ENCODE peak calls at places on chromosomes 5 and 9, in nine cellular contexts. One of them, this sample, is unnamed.

GRCh38 chr5:53601570-53601969 is 41.1 kb downstream of the NDUFS4 start:
- DNase-seq in colonic mucosa: no peak
- DNase-seq in neural crest cell: no peak
- DNase-seq in glutamatergic neuron: no peak
- DNase-seq in activated gamma-delta T cell treated with anti-CD3 and anti-CD28 coated beads, Interleukin-2, amount 50 U/mL, for 16 hours: no peak
- DNase-seq in brain microvascular endothelial cell: peak
- DNase-seq in activated T-cell treated with anti-CD3 and anti-CD28 coated beads for 24 hours: no peak
- DNase-seq in tibial nerve: no peak
- DNase-seq in Ammon's horn: no peak
- DNase-seq in this sample: no peak

GRCh38 chr5:151651997-151652645 is 34.6 kb downstream of the SPARC start:
- DNase-seq in colonic mucosa: peak
- DNase-seq in neural crest cell: peak
- DNase-seq in glutamatergic neuron: peak
- DNase-seq in activated gamma-delta T cell treated with anti-CD3 and anti-CD28 coated beads, Interleukin-2, amount 50 U/mL, for 16 hours: peak
- DNase-seq in brain microvascular endothelial cell: peak
- DNase-seq in activated T-cell treated with anti-CD3 and anti-CD28 coated beads for 24 hours: peak
- DNase-seq in tibial nerve: peak
- DNase-seq in Ammon's horn: peak
- DNase-seq in this sample: peak

GRCh38 chr9:120985759-120986353 is 59.3 kb upstream of the TRAF1 start:
- DNase-seq in colonic mucosa: no peak
- DNase-seq in neural crest cell: no peak
- DNase-seq in glutamatergic neuron: no peak
- DNase-seq in activated gamma-delta T cell treated with anti-CD3 and anti-CD28 coated beads, Interleukin-2, amount 50 U/mL, for 16 hours: no peak
- DNase-seq in brain microvascular endothelial cell: peak
- DNase-seq in activated T-cell treated with anti-CD3 and anti-CD28 coated beads for 24 hours: no peak
- DNase-seq in tibial nerve: peak
- DNase-seq in Ammon's horn: peak
- DNase-seq in this sample: peak

GRCh38 chr9:101628173-101628572 is 33.4 kb upstream of the PPP3R2 start:
- DNase-seq in colonic mucosa: no peak
- DNase-seq in neural crest cell: no peak
- DNase-seq in glutamatergic neuron: no peak
- DNase-seq in activated gamma-delta T cell treated with anti-CD3 and anti-CD28 coated beads, Interleukin-2, amount 50 U/mL, for 16 hours: no peak
- DNase-seq in brain microvascular endothelial cell: peak
- DNase-seq in activated T-cell treated with anti-CD3 and anti-CD28 coated beads for 24 hours: no peak
- DNase-seq in tibial nerve: no peak
- DNase-seq in Ammon's horn: no peak
- DNase-seq in this sample: no peak

GRCh38 chr9:136572003-136572595 is 26.3 kb upstream of the NOTCH1 start:
- DNase-seq in colonic mucosa: no peak
- DNase-seq in neural crest cell: peak
- DNase-seq in glutamatergic neuron: no peak
- DNase-seq in activated gamma-delta T cell treated with anti-CD3 and anti-CD28 coated beads, Interleukin-2, amount 50 U/mL, for 16 hours: no peak
- DNase-seq in brain microvascular endothelial cell: peak
- DNase-seq in activated T-cell treated with anti-CD3 and anti-CD28 coated beads for 24 hours: no peak
- DNase-seq in tibial nerve: no peak
- DNase-seq in Ammon's horn: no peak
- DNase-seq in this sample: no peak

GRCh38 chr9:77820293-77820954 is 172.3 kb upstream of the GNA14 start:
- DNase-seq in colonic mucosa: no peak
- DNase-seq in neural crest cell: no peak
- DNase-seq in glutamatergic neuron: no peak
- DNase-seq in activated gamma-delta T cell treated with anti-CD3 and anti-CD28 coated beads, Interleukin-2, amount 50 U/mL, for 16 hours: no peak
- DNase-seq in brain microvascular endothelial cell: peak
- DNase-seq in activated T-cell treated with anti-CD3 and anti-CD28 coated beads for 24 hours: no peak
- DNase-seq in tibial nerve: no peak
- DNase-seq in Ammon's horn: no peak
- DNase-seq in this sample: no peak

GRCh38 chr5:1468247-1468612 is 23.0 kb upstream of the SLC6A3 start:
- DNase-seq in colonic mucosa: peak
- DNase-seq in neural crest cell: peak
- DNase-seq in glutamatergic neuron: peak
- DNase-seq in activated gamma-delta T cell treated with anti-CD3 and anti-CD28 coated beads, Interleukin-2, amount 50 U/mL, for 16 hours: peak
- DNase-seq in brain microvascular endothelial cell: no peak
- DNase-seq in activated T-cell treated with anti-CD3 and anti-CD28 coated beads for 24 hours: no peak
- DNase-seq in tibial nerve: no peak
- DNase-seq in Ammon's horn: peak
- DNase-seq in this sample: no peak

GRCh38 chr5:170179626-170180025 is 53.2 kb upstream of the C5orf58 start:
- DNase-seq in colonic mucosa: no peak
- DNase-seq in neural crest cell: no peak
- DNase-seq in glutamatergic neuron: no peak
- DNase-seq in activated gamma-delta T cell treated with anti-CD3 and anti-CD28 coated beads, Interleukin-2, amount 50 U/mL, for 16 hours: no peak
- DNase-seq in brain microvascular endothelial cell: no peak
- DNase-seq in activated T-cell treated with anti-CD3 and anti-CD28 coated beads for 24 hours: no peak
- DNase-seq in tibial nerve: no peak
- DNase-seq in Ammon's horn: no peak
- DNase-seq in this sample: no peak

GRCh38 chr5:175623086-175623485 is 34.8 kb upstream of the HRH2 start:
- DNase-seq in colonic mucosa: no peak
- DNase-seq in neural crest cell: no peak
- DNase-seq in glutamatergic neuron: peak
- DNase-seq in activated gamma-delta T cell treated with anti-CD3 and anti-CD28 coated beads, Interleukin-2, amount 50 U/mL, for 16 hours: no peak
- DNase-seq in brain microvascular endothelial cell: no peak
- DNase-seq in activated T-cell treated with anti-CD3 and anti-CD28 coated beads for 24 hours: no peak
- DNase-seq in tibial nerve: no peak
- DNase-seq in Ammon's horn: no peak
- DNase-seq in this sample: no peak

GRCh38 chr5:172505840-172506638 is 51.7 kb upstream of the SH3PXD2B start:
- DNase-seq in colonic mucosa: peak
- DNase-seq in neural crest cell: no peak
- DNase-seq in glutamatergic neuron: no peak
- DNase-seq in activated gamma-delta T cell treated with anti-CD3 and anti-CD28 coated beads, Interleukin-2, amount 50 U/mL, for 16 hours: no peak
- DNase-seq in brain microvascular endothelial cell: no peak
- DNase-seq in activated T-cell treated with anti-CD3 and anti-CD28 coated beads for 24 hours: no peak
- DNase-seq in tibial nerve: peak
- DNase-seq in Ammon's horn: no peak
- DNase-seq in this sample: no peak

GRCh38 chr5:154384480-154385235 is 61.1 kb upstream of the SAP30L start:
- DNase-seq in colonic mucosa: no peak
- DNase-seq in neural crest cell: no peak
- DNase-seq in glutamatergic neuron: no peak
- DNase-seq in activated gamma-delta T cell treated with anti-CD3 and anti-CD28 coated beads, Interleukin-2, amount 50 U/mL, for 16 hours: peak
- DNase-seq in brain microvascular endothelial cell: no peak
- DNase-seq in activated T-cell treated with anti-CD3 and anti-CD28 coated beads for 24 hours: no peak
- DNase-seq in tibial nerve: no peak
- DNase-seq in Ammon's horn: no peak
- DNase-seq in this sample: no peak

GRCh38 chr9:23822331-23823169 is 3.5 kb downstream of the ELAVL2 start:
- DNase-seq in colonic mucosa: no peak
- DNase-seq in neural crest cell: no peak
- DNase-seq in glutamatergic neuron: peak
- DNase-seq in activated gamma-delta T cell treated with anti-CD3 and anti-CD28 coated beads, Interleukin-2, amount 50 U/mL, for 16 hours: no peak
- DNase-seq in brain microvascular endothelial cell: no peak
- DNase-seq in activated T-cell treated with anti-CD3 and anti-CD28 coated beads for 24 hours: no peak
- DNase-seq in tibial nerve: no peak
- DNase-seq in Ammon's horn: no peak
- DNase-seq in this sample: no peak

GRCh38 chr5:1668141-1668721 is 131.4 kb downstream of the MRPL36 start:
- DNase-seq in colonic mucosa: no peak
- DNase-seq in neural crest cell: no peak
- DNase-seq in glutamatergic neuron: peak
- DNase-seq in activated gamma-delta T cell treated with anti-CD3 and anti-CD28 coated beads, Interleukin-2, amount 50 U/mL, for 16 hours: no peak
- DNase-seq in brain microvascular endothelial cell: no peak
- DNase-seq in activated T-cell treated with anti-CD3 and anti-CD28 coated beads for 24 hours: no peak
- DNase-seq in tibial nerve: no peak
- DNase-seq in Ammon's horn: peak
- DNase-seq in this sample: peak

GRCh38 chr5:174409070-174409469 is 315.3 kb upstream of the MSX2 start:
- DNase-seq in colonic mucosa: no peak
- DNase-seq in neural crest cell: no peak
- DNase-seq in glutamatergic neuron: no peak
- DNase-seq in activated gamma-delta T cell treated with anti-CD3 and anti-CD28 coated beads, Interleukin-2, amount 50 U/mL, for 16 hours: no peak
- DNase-seq in brain microvascular endothelial cell: no peak
- DNase-seq in activated T-cell treated with anti-CD3 and anti-CD28 coated beads for 24 hours: no peak
- DNase-seq in tibial nerve: no peak
- DNase-seq in Ammon's horn: no peak
- DNase-seq in this sample: no peak

GRCh38 chr9:124941689-124942561 is 1.0 kb upstream of the GOLGA1 start:
- DNase-seq in colonic mucosa: peak
- DNase-seq in neural crest cell: peak
- DNase-seq in glutamatergic neuron: peak
- DNase-seq in activated gamma-delta T cell treated with anti-CD3 and anti-CD28 coated beads, Interleukin-2, amount 50 U/mL, for 16 hours: peak
- DNase-seq in brain microvascular endothelial cell: peak
- DNase-seq in activated T-cell treated with anti-CD3 and anti-CD28 coated beads for 24 hours: peak
- DNase-seq in tibial nerve: peak
- DNase-seq in Ammon's horn: peak
- DNase-seq in this sample: peak

GRCh38 chr9:134243778-134244467 is 79.6 kb upstream of the RNU6ATAC start:
- DNase-seq in colonic mucosa: no peak
- DNase-seq in neural crest cell: no peak
- DNase-seq in glutamatergic neuron: no peak
- DNase-seq in activated gamma-delta T cell treated with anti-CD3 and anti-CD28 coated beads, Interleukin-2, amount 50 U/mL, for 16 hours: peak
- DNase-seq in brain microvascular endothelial cell: no peak
- DNase-seq in activated T-cell treated with anti-CD3 and anti-CD28 coated beads for 24 hours: peak
- DNase-seq in tibial nerve: peak
- DNase-seq in Ammon's horn: peak
- DNase-seq in this sample: no peak

This sample was measured in NCI-H774.